ENCODE peak calls at places on chromosomes 7 and 10, in eight cellular contexts. Q is heart right ventricle, P is HCT116, L is cardiac muscle cell, C is BE2C, A is fibroblast of lung, V is endothelial cell of umbilical vein, G is OCI-LY7. F is an unnamed sample. For H3K36me3, the result is how much of the 10 kb centered on the place peaks cover.

GRCh38 chr7:157555308-157555707 is 218.5 kb downstream of the DNAJB6 start:
- DNase-seq in G (no peak), A (peak), Q (no peak), C (no peak), P (no peak), V (no peak), L (no peak), F (no peak)

GRCh38 chr10:109966961-109967738 is 40.6 kb upstream of the ADD3 start:
- DNase-seq in P (no peak), G (no peak), L (peak), Q (no peak), V (peak), C (peak), A (peak), F (peak)

GRCh38 chr7:74025146-74025545 is 2.8 kb upstream of the ELN start:
- DNase-seq in G (no peak), V (no peak), Q (no peak), C (peak), P (no peak), A (no peak), L (no peak), F (no peak)

GRCh38 chr7:19290936-19291335 is 145.7 kb upstream of the FERD3L start:
- DNase-seq in C (no peak), A (no peak), G (no peak), V (no peak), P (no peak), L (no peak), Q (no peak), F (no peak)

GRCh38 chr10:12710594-12711343 is 290.7 kb downstream of the CCDC3 start:
- DNase-seq in Q (peak), A (peak), G (peak), P (peak), C (peak), L (peak), V (peak), F (peak)

GRCh38 chr10:96910488-96911395 is 78.6 kb downstream of the LCOR start:
- DNase-seq in Q (no peak), A (no peak), C (peak), P (peak), G (peak), V (peak), L (peak), F (peak)

GRCh38 chr10:89206402-89207180 is 526 bp downstream of the CH25H start:
- DNase-seq in C (peak), G (no peak), V (no peak), L (peak), A (peak), P (no peak), Q (peak), F (no peak)

GRCh38 chr10:48634198-48634983 is 29.5 kb upstream of the ARHGAP22 start:
- DNase-seq in Q (peak), C (peak), A (peak), L (peak), G (peak), P (no peak), V (no peak), F (no peak)

GRCh38 chr7:74311305-74311744 is 22.1 kb downstream of the CLIP2 start:
- DNase-seq in Q (no peak), P (peak), A (no peak), V (no peak), G (no peak), L (no peak), C (no peak), F (peak)

GRCh38 chr7:42186181-42186580 is 50.8 kb downstream of the GLI3 start:
- DNase-seq in A (no peak), L (no peak), C (no peak), G (peak), Q (no peak), P (no peak), V (no peak), F (peak)

GRCh38 chr7:90351987-90352386 is 5.5 kb downstream of the GTPBP10 start:
- DNase-seq in C (no peak), L (no peak), Q (no peak), A (no peak), V (no peak), G (no peak), P (no peak), F (no peak)

GRCh38 chr10:69786791-69787190 is 14.9 kb upstream of the COL13A1 start:
- DNase-seq in G (peak), C (no peak), A (peak), L (peak), V (peak), P (no peak), Q (no peak), F (peak)
- TF ChIP-seq CTCF in G (peak), C (no peak), A (peak), L (peak), V (peak), P (peak), Q (peak), F (peak)

DNA sequence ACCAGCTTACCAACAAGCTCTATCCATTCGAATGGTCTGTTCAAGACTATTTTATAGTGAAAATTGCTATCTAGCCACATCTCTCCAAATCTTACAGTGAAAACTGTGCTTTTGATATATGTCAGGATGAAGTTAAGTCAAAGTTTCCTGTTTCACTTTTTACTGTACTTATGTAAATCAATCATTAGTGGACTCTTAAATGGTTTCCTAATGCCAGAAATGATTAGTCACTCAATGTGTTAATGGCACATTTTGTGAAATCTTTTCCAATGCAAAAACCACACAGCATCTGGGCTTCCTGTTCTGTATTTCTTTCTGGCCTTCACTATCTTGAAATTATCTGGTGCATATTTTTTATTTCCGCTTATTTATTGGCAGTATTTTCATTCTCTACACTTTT is 87.3 kb upstream of the STEAP1B start:
- DNase-seq in L (peak), P (no peak), V (peak), Q (no peak), C (no peak), G (no peak), A (peak), F (peak)
- H3K36me3 ChIP-seq in L (under half), P (under half), V (under half), Q (under half), C (under half), G (under half), A (under half), F (under half)

DNA sequence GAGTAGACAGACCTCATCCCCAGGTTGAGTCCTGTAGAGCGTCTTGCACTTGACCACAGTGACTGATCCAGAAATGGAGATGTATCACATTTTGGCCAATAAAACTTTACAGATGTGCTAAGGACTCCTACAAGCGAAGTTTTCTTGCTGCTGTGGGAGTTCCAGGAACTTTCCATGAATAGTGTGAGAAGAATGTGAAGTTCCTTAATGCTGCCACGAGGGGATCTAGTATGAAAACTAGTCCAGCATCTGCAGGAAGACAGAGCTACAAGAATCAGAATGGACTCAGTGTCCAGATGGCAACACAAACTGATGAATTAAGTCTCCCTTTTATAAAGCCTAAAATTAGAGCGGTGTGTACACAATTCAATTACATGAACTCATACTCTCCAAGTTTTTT is 14.8 kb upstream of the LSM8 start:
- DNase-seq in P (no peak), C (no peak), Q (no peak), A (peak), V (no peak), G (no peak), L (no peak), F (peak)
- H3K4me3 ChIP-seq in P (no peak), C (no peak), Q (no peak), A (no peak), V (no peak), G (no peak), L (no peak), F (no peak)

DNA sequence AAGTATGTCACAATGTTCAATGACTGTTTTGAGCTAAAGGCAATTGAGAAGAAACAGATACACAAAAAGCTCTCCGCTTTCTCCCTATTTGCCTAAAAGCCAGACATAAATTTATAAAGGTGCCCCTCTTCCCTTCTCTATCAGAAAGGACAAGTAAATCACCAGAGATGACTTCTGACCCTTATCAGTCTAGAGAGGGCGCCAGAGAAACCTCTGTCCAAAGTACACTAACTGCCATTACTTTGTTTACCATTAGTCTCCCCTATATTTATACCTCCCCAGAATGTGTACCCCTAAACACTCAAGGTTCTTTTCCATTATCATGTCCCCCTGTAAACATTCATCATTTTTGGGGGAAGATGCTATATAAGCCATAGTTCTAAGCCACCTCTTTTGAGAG is 49.3 kb downstream of the TPK1 start:
- DNase-seq in P (peak), V (no peak), A (no peak), Q (no peak), G (peak), L (no peak), C (no peak), F (no peak)
- TF ChIP-seq CTCF in P (peak), V (no peak), A (no peak), Q (no peak), G (peak), L (peak), C (no peak), F (peak)

F was measured in bronchial epithelial cell.